ENCODE peak calls at places on chromosome 20, in ten cellular contexts. O is stomach; Z is PC-9; L is A673; H is fibroblast of lung; Q is CD8-positive, alpha-beta T cell; X is left lung; N is DND-41; A is Peyer's patch; V is adipocyte. J is an unnamed sample. For H3K36me3, the result is how much of the 10 kb centered on the place peaks cover.

GRCh38 chr20:3738109-3739053 is 5.9 kb downstream of the HSPA12B start:
- DNase-seq in Z (no peak), H (no peak), N (no peak), A (no peak), V (no peak), O (no peak), L (no peak), X (no peak), Q (no peak), J (no peak)

GRCh38 chr20:41178904-41179432 is 41.6 kb downstream of the PLCG1 start:
- DNase-seq in V (no peak), N (no peak), H (no peak), O (peak), Q (no peak), Z (no peak), X (no peak), A (peak), L (peak), J (no peak)

GRCh38 chr20:17669306-17669931 is 12.6 kb downstream of the RRBP1 start:
- DNase-seq in N (no peak), H (no peak), X (no peak), O (no peak), Q (no peak), Z (no peak), A (no peak), V (no peak), L (no peak), J (no peak)

GRCh38 chr20:22815584-22815983 is 219.5 kb upstream of the SSTR4 start:
- DNase-seq in L (no peak), X (no peak), Q (no peak), V (no peak), A (no peak), H (no peak), Z (no peak), N (no peak), O (no peak), J (no peak)

GRCh38 chr20:58131111-58131510 is 97.3 kb downstream of the ANKRD60 start:
- DNase-seq in A (no peak), X (no peak), H (peak), V (peak), Z (no peak), L (no peak), N (no peak), O (no peak), Q (no peak), J (no peak)

GRCh38 chr20:58893355-58894151 is 41.0 kb downstream of the GNAS start:
- DNase-seq in A (no peak), L (no peak), V (peak), O (no peak), X (no peak), Z (no peak), H (no peak), N (no peak), Q (no peak), J (no peak)

GRCh38 chr20:44050925-44051660 is 135.9 kb downstream of the JPH2 start:
- DNase-seq in A (no peak), O (peak), L (no peak), H (no peak), Z (no peak), N (no peak), V (no peak), X (no peak), Q (no peak), J (no peak)

GRCh38 chr20:25324412-25324811 is 66.2 kb downstream of the ABHD12 start:
- DNase-seq in X (no peak), L (no peak), H (no peak), A (no peak), O (no peak), Z (no peak), Q (no peak), N (no peak), V (no peak), J (no peak)

GRCh38 chr20:43904195-43904594 is 10.5 kb upstream of the TOX2 start:
- DNase-seq in O (no peak), X (no peak), N (no peak), L (no peak), H (no peak), Q (no peak), V (no peak), A (no peak), Z (no peak), J (no peak)

GRCh38 chr20:10309326-10309725 is 90.7 kb downstream of the SNAP25 start:
- DNase-seq in A (no peak), V (peak), O (no peak), H (peak), N (no peak), L (no peak), Z (peak), X (no peak), Q (no peak), J (no peak)

GRCh38 chr20:56827763-56828162 is 198.7 kb downstream of the TFAP2C start:
- DNase-seq in V (peak), H (no peak), Q (no peak), N (no peak), L (no peak), A (no peak), O (no peak), X (no peak), Z (no peak), J (no peak)

GRCh38 chr20:18971121-18971520 is 157.5 kb downstream of the SCP2D1 start:
- DNase-seq in O (no peak), L (no peak), H (no peak), X (no peak), N (no peak), Q (no peak), Z (no peak), A (no peak), V (no peak), J (no peak)

GRCh38 chr20:51732454-51732791 is 35.8 kb downstream of the ATP9A start:
- DNase-seq in H (peak), X (no peak), Z (no peak), O (no peak), A (no peak), L (no peak), N (no peak), Q (no peak), V (peak), J (no peak)

GRCh38 chr20:55316753-55317152 is 688.6 kb downstream of the CBLN4 start:
- DNase-seq in Q (no peak), N (no peak), L (no peak), Z (no peak), H (no peak), A (no peak), O (no peak), V (no peak), X (no peak), J (no peak)

GRCh38 chr20:7327815-7328214 is 560.3 kb downstream of the BMP2 start:
- DNase-seq in A (no peak), Z (no peak), Q (no peak), L (no peak), V (no peak), X (no peak), N (no peak), H (no peak), O (no peak), J (no peak)

GRCh38 chr20:17442588-17442987 is 88.6 kb downstream of the BFSP1 start:
- DNase-seq in A (no peak), V (peak), L (peak), N (no peak), O (no peak), Q (no peak), Z (no peak), X (no peak), H (no peak), J (no peak)

GRCh38 chr20:48879609-48880008 is 41.9 kb upstream of the ARFGEF2 start:
- DNase-seq in O (no peak), Z (peak), Q (no peak), X (no peak), N (no peak), H (no peak), V (peak), A (no peak), L (peak), J (no peak)

GRCh38 chr20:675453-676314 is at the start of gene SCRT2:
- DNase-seq in Q (peak), V (peak), O (peak), H (peak), A (peak), N (no peak), X (peak), Z (peak), L (peak), J (no peak)

GRCh38 chr20:50911030-50911429 is 20.2 kb downstream of the ADNP start:
- DNase-seq in V (peak), N (no peak), X (no peak), A (no peak), Z (no peak), Q (no peak), H (peak), O (no peak), L (no peak), J (no peak)

GRCh38 chr20:53331151-53331973 is 262.3 kb downstream of the ZNF217 start:
- DNase-seq in X (no peak), V (peak), Q (no peak), L (peak), A (no peak), H (peak), Z (no peak), O (no peak), N (no peak), J (no peak)

GRCh38 chr20:50580016-50580747 is 70.0 kb downstream of the PTPN1 start:
- DNase-seq in L (peak), V (peak), X (no peak), N (peak), Q (peak), O (peak), Z (no peak), H (peak), A (peak), J (no peak)

GRCh38 chr20:50625986-50626677 is 65.2 kb downstream of the RIPOR3 start:
- DNase-seq in L (peak), Q (no peak), Z (no peak), V (peak), A (no peak), O (peak), H (peak), X (no peak), N (peak), J (no peak)

GRCh38 chr20:9287062-9287461 is 218.2 kb downstream of the PLCB4 start:
- DNase-seq in X (no peak), N (no peak), Q (no peak), A (no peak), O (no peak), V (no peak), Z (no peak), L (no peak), H (no peak), J (no peak)

GRCh38 chr20:53809728-53810365 is 216.2 kb upstream of the ZNF217 start:
- DNase-seq in A (no peak), H (no peak), X (no peak), Q (no peak), Z (no peak), N (no peak), V (no peak), O (no peak), L (peak), J (no peak)

GRCh38 chr20:19934792-19935491 is 82.2 kb upstream of the NAA20 start:
- DNase-seq in X (no peak), Q (no peak), H (no peak), N (no peak), O (peak), Z (peak), A (peak), V (no peak), L (peak), J (no peak)

GRCh38 chr20:14234666-14235295 is 102.6 kb downstream of the FLRT3 start:
- DNase-seq in N (no peak), Z (peak), O (no peak), A (no peak), Q (no peak), H (peak), V (peak), X (no peak), L (no peak), J (no peak)

GRCh38 chr20:56440346-56441007 is 27.9 kb upstream of the RTF2 start:
- DNase-seq in Z (no peak), Q (peak), A (peak), N (peak), L (no peak), X (no peak), O (no peak), V (no peak), H (no peak), J (no peak)

GRCh38 chr20:58264271-58264670 is 35.8 kb upstream of the ANKRD60 start:
- DNase-seq in X (no peak), V (no peak), A (no peak), H (no peak), O (no peak), L (no peak), Q (no peak), N (no peak), Z (no peak), J (no peak)

GRCh38 chr20:3406481-3407425 is 716 bp downstream of the DNAAF9 start:
- DNase-seq in Z (no peak), V (peak), L (peak), N (no peak), H (peak), A (peak), O (peak), Q (peak), X (no peak), J (no peak)

GRCh38 chr20:6108330-6108729 is 14.5 kb downstream of the FERMT1 start:
- DNase-seq in X (no peak), A (no peak), Z (no peak), L (no peak), V (no peak), N (no peak), Q (no peak), O (no peak), H (no peak), J (no peak)

GRCh38 chr20:6100261-6100660 is 22.6 kb downstream of the FERMT1 start:
- DNase-seq in V (no peak), O (no peak), N (no peak), A (no peak), Q (no peak), H (no peak), L (no peak), X (no peak), Z (no peak), J (no peak)

GRCh38 chr20:6103301-6103700 is 19.5 kb downstream of the FERMT1 start:
- DNase-seq in Z (no peak), H (no peak), Q (no peak), A (no peak), X (no peak), L (no peak), N (no peak), O (no peak), V (no peak), J (no peak)

GRCh38 chr20:6101346-6101745 is 21.5 kb downstream of the FERMT1 start:
- DNase-seq in Q (no peak), X (no peak), V (no peak), N (no peak), Z (no peak), A (no peak), L (no peak), H (no peak), O (no peak), J (no peak)

DNA sequence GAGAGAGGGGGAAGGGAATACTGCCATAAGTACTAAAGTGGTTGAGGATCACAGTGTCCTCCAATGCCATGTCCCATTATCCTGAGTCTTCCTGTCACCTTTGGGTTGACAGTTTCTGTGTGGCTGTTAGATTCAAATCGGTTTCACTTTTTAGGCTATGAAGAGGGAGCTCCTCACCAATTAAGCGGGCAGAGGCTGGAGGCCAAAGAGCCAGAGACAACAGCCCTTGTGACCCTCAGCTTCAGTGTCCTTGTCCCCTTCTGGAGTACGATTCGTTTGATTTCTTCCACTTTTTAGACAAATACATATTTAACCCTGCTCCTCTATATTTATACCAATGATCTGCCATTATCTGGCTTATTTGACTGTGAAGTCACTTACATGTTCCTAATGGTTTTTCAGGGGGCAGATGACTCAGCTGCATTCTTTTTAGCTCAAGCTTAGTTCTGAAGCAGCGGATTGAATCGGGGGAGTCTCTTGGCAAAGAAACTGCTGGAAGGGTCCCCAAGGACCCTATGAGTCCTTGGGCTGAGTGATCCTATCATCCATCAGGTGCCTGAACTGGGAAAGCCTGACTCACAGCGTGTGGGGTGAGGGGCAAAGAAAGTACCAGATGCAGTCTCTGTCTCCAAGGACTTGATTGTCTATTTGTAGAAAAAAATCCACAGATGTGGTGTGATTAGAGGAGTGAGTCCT is 18.2 kb downstream of the FERMT1 start:
- DNase-seq in N (no peak), Z (no peak), L (peak), A (no peak), O (no peak), V (no peak), X (no peak), Q (no peak), H (peak), J (no peak)
- H3K36me3 ChIP-seq in N (under half), Z (under half), L (under half), A (under half), O (under half), V (under half), X (under half), Q (under half), H (under half), J (half or more)

DNA sequence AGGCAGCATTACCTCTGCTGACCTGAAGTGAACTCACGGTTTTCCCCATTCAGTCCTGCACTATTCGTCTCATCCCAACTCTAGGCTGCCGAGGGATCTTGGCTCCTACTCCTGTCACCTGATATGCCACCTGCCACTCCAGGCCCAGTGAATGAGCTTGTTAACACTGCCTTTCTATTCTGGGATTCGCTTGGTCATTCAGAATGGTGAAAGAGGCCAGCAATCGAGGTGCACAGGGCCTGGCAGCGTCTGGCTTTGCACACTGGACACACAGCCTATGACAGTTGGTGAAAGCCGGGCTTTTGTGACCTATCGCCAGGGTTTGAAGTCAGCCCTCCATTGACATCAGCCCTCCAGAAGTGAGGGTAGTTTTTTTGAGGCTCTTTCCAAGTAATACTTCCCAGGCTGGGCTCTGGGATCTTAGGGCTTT is 59.3 kb upstream of the MYL9 start:
- DNase-seq in L (no peak), Q (no peak), Z (no peak), V (no peak), H (no peak), A (no peak), O (peak), X (no peak), N (no peak), J (no peak)
- H3K36me3 ChIP-seq in L (under half), Q (under half), Z (under half), V (under half), H (under half), A (under half), O (under half), X (under half), N (under half), J (under half)

GRCh38 chr20:64022671-64023070 is 13.3 kb upstream of the C20orf204 start:
- DNase-seq in N (no peak), Q (no peak), L (no peak), O (no peak), V (no peak), X (no peak), Z (no peak), A (no peak), H (no peak), J (no peak)

GRCh38 chr20:64024141-64024990 is 11.6 kb upstream of the C20orf204 start:
- DNase-seq in N (no peak), L (no peak), X (no peak), V (no peak), Z (no peak), O (no peak), Q (no peak), A (no peak), H (no peak), J (no peak)

GRCh38 chr20:64025101-64025825 is 10.7 kb upstream of the C20orf204 start:
- DNase-seq in O (no peak), Z (no peak), Q (no peak), L (no peak), A (no peak), V (no peak), H (no peak), X (no peak), N (no peak), J (no peak)

GRCh38 chr20:64021124-64021975 is 14.6 kb upstream of the C20orf204 start:
- DNase-seq in O (no peak), H (no peak), Z (no peak), X (no peak), N (no peak), A (no peak), L (no peak), V (no peak), Q (no peak), J (no peak)

DNA sequence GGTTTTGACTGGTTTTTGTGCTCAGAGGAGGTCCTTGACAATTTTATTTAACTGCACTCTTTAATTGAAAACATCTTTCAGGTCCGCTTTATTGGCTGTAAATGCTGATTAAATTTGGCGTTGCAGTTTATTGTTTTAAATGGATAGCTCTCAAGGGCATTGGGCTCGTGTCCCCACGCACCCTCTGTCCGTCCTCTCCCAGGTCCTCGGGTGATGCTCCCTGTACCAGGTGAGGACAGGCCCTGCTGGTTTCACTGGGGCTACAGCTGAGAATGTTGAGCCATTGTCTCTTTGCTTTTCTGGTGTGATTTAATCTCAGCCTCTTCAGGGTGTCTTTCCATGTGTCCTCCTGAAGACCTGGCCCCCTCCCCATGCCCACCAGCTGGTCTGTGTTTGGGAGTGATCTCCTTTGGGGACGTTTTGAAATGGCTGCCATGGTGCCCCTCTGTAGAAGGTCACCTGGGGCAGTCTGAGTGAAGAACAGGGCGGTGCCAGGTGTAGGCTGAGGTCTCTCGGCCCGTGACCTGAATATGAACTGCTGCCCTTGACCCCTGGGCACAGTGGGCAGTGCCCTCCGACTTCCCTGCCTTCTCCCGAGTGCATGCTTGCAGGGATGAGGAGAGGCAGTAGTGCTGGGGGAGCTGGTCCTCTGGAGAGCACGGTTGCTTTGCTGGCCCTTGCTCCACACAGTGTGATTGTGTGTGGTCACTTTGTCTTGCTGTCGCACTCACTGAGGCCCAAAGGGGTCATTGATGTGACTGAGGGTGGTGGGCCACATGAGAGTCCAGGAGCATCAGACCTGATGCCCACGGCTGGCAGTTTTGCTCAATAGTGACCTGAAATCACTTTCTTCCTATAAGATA is 12.5 kb upstream of the C20orf204 start:
- DNase-seq in H (no peak), A (no peak), L (no peak), Q (no peak), X (no peak), O (no peak), Z (no peak), N (no peak), V (no peak), J (no peak)
- H3K36me3 ChIP-seq in H (under half), A (under half), L (under half), Q (half or more), X (half or more), O (half or more), Z (under half), N (half or more), V (half or more), J (under half)

GRCh38 chr20:38228436-38228835 is 32.1 kb downstream of the KIAA1755 start:
- DNase-seq in O (no peak), H (no peak), Q (no peak), A (no peak), L (peak), V (no peak), Z (peak), X (no peak), N (no peak), J (no peak)
- H3K36me3 ChIP-seq in O (under half), H (under half), Q (under half), A (under half), L (under half), V (under half), Z (under half), X (under half), N (under half), J (under half)

GRCh38 chr20:62138204-62138543 is 5.0 kb downstream of the PSMA7 start:
- DNase-seq in L (no peak), X (peak), V (no peak), A (no peak), O (no peak), N (no peak), Q (no peak), Z (no peak), H (no peak), J (no peak)
- H3K36me3 ChIP-seq in L (half or more), X (half or more), V (half or more), A (under half), O (half or more), N (half or more), Q (half or more), Z (under half), H (under half), J (under half)

GRCh38 chr20:62314339-62314638 is 11.5 kb downstream of the ADRM1 start:
- DNase-seq in O (no peak), X (no peak), Z (no peak), N (no peak), V (no peak), Q (no peak), L (no peak), H (no peak), A (no peak), J (no peak)
- H3K36me3 ChIP-seq in O (half or more), X (half or more), Z (under half), N (under half), V (under half), Q (under half), L (under half), H (half or more), A (under half), J (half or more)

J was measured in esophagus squamous epithelium.